ENCODE peak calls at places on chromosomes 6 and 20, in five cellular contexts. Y is NT2/D1, V is sigmoid colon, H is AML-193, K is GM13976. A is an unnamed sample.

GRCh38 chr20:20215976-20216727 is 151.8 kb upstream of the INSM1 start:
- DNase-seq in Y (no peak), V (no peak), H (no peak), K (no peak), A (no peak)

GRCh38 chr6:166484863-166485262 is 101.6 kb downstream of the RAMACL start:
- DNase-seq in Y (no peak), V (no peak), H (no peak), K (no peak), A (peak)

GRCh38 chr6:56690519-56691200 is 48.0 kb upstream of the DST start:
- DNase-seq in Y (no peak), V (no peak), H (peak), K (no peak), A (no peak)

GRCh38 chr6:88910922-88911778 is 52.3 kb downstream of the RNGTT start:
- DNase-seq in Y (no peak), V (no peak), H (no peak), K (no peak), A (no peak)

GRCh38 chr6:71544906-71545305 is 256.3 kb downstream of the OGFRL1 start:
- DNase-seq in Y (no peak), V (no peak), H (no peak), K (no peak), A (no peak)

GRCh38 chr6:81307640-81308214 is 444.8 kb downstream of the TENT5A start:
- DNase-seq in Y (no peak), V (no peak), H (no peak), K (no peak), A (no peak)

GRCh38 chr6:13334953-13335352 is 6.6 kb upstream of the TBC1D7 start:
- DNase-seq in Y (no peak), V (no peak), H (no peak), K (no peak), A (no peak)

GRCh38 chr6:22078802-22079545 is 217.9 kb downstream of the PRL start:
- DNase-seq in Y (peak), V (no peak), H (no peak), K (no peak), A (no peak)

GRCh38 chr20:35870541-35871307 is 83.6 kb downstream of the SCAND1 start:
- DNase-seq in Y (no peak), V (no peak), H (no peak), K (no peak), A (no peak)

GRCh38 chr20:63094767-63095499 is 88.2 kb upstream of the BHLHE23 start:
- DNase-seq in Y (no peak), V (no peak), H (no peak), K (no peak), A (peak)

GRCh38 chr6:6654599-6655575 is 66.4 kb downstream of the LY86 start:
- DNase-seq in Y (no peak), V (no peak), H (peak), K (no peak), A (no peak)

GRCh38 chr20:33812673-33813462 is 1.7 kb downstream of the CHMP4B start:
- DNase-seq in Y (no peak), V (no peak), H (no peak), K (no peak), A (no peak)

GRCh38 chr6:106629103-106629858 is at the start of the genes QRSL1 and RTN4IP1:
- DNase-seq in Y (peak), V (peak), H (peak), K (peak), A (peak)

GRCh38 chr6:152096863-152097496 is 289.5 kb downstream of the ESR1 start:
- DNase-seq in Y (no peak), V (no peak), H (no peak), K (no peak), A (no peak)

GRCh38 chr20:43681991-43682410 is 15.1 kb downstream of the MYBL2 start:
- DNase-seq in Y (no peak), V (no peak), H (no peak), K (peak), A (peak)

GRCh38 chr6:127484207-127484858 is 25.1 kb upstream of the KIAA0408 start:
- DNase-seq in Y (no peak), V (no peak), H (peak), K (peak), A (no peak)

GRCh38 chr20:8855315-8855714 is 213.6 kb upstream of the PLCB4 start:
- DNase-seq in Y (no peak), V (peak), H (no peak), K (no peak), A (no peak)

GRCh38 chr6:109869398-109870165 is 108.5 kb upstream of the GPR6 start:
- DNase-seq in Y (no peak), V (peak), H (no peak), K (no peak), A (no peak)

GRCh38 chr6:158409451-158409850 is 97.2 kb downstream of the TULP4 start:
- DNase-seq in Y (no peak), V (no peak), H (no peak), K (no peak), A (no peak)

GRCh38 chr6:136244061-136244616 is 6.0 kb downstream of the MTFR2 start:
- DNase-seq in Y (no peak), V (no peak), H (no peak), K (no peak), A (no peak)

GRCh38 chr6:106199998-106200397 is 113.9 kb downstream of the PRDM1 start:
- DNase-seq in Y (no peak), V (no peak), H (no peak), K (no peak), A (no peak)

GRCh38 chr6:67285770-67286495 is 1349.1 kb upstream of the ADGRB3 start:
- DNase-seq in Y (no peak), V (no peak), H (no peak), K (no peak), A (no peak)

GRCh38 chr20:17614812-17615644 is 45.2 kb downstream of the DSTN start:
- DNase-seq in Y (no peak), V (peak), H (no peak), K (peak), A (peak)

GRCh38 chr6:42441059-42441471 is 10.7 kb downstream of the TRERF1 start:
- DNase-seq in Y (no peak), V (no peak), H (no peak), K (no peak), A (no peak)

GRCh38 chr20:34951652-34952051 is 4.0 kb downstream of the GSS start:
- DNase-seq in Y (no peak), V (no peak), H (no peak), K (no peak), A (no peak)

GRCh38 chr6:99013661-99014458 is 66.1 kb upstream of the FBXL4 start:
- DNase-seq in Y (no peak), V (no peak), H (peak), K (no peak), A (no peak)

GRCh38 chr6:33935439-33936080 is 131.8 kb upstream of the MLN start:
- DNase-seq in Y (no peak), V (no peak), H (no peak), K (no peak), A (peak)

GRCh38 chr6:17707371-17707651 is 586 bp upstream of the NUP153 start:
- DNase-seq in Y (no peak), V (no peak), H (no peak), K (no peak), A (no peak)

GRCh38 chr6:125220712-125221111 is 67.1 kb downstream of the TPD52L1 start:
- DNase-seq in Y (no peak), V (peak), H (no peak), K (no peak), A (no peak)

GRCh38 chr6:9360881-9361280 is 925.5 kb upstream of the SLC35B3 start:
- DNase-seq in Y (no peak), V (no peak), H (no peak), K (no peak), A (no peak)

GRCh38 chr6:3299221-3299620 is 40.5 kb downstream of the PSMG4 start:
- DNase-seq in Y (no peak), V (no peak), H (no peak), K (no peak), A (no peak)

GRCh38 chr6:118659513-118660217 is 8.3 kb upstream of the CEP85L start:
- DNase-seq in Y (no peak), V (no peak), H (no peak), K (no peak), A (no peak)